ENCODE peak calls at places on chromosomes 2 and 18, in four cellular contexts. N is CD14-positive monocyte, X is uterus, M is OCI-LY7. V is an unnamed sample.

GRCh38 chr2:85830645-85831044 is 58.1 kb downstream of the ST3GAL5 start:
- DNase-seq in N (no peak), X (no peak), M (no peak), V (no peak)

GRCh38 chr2:12389354-12390045 is 327.2 kb upstream of the TRIB2 start:
- DNase-seq in N (no peak), X (no peak), M (no peak), V (no peak)

GRCh38 chr2:187986392-187987105 is 305.1 kb upstream of the GULP1 start:
- DNase-seq in N (no peak), X (no peak), M (no peak), V (no peak)

GRCh38 chr18:44812426-44812825 is 131.7 kb downstream of the SETBP1 start:
- DNase-seq in N (no peak), X (no peak), M (no peak), V (no peak)

GRCh38 chr2:105537466-105537865 is 138.6 kb upstream of the FHL2 start:
- DNase-seq in N (no peak), X (no peak), M (no peak), V (no peak)

GRCh38 chr2:29606105-29606871 is 315.1 kb downstream of the ALK start:
- DNase-seq in N (no peak), X (no peak), M (no peak), V (no peak)

GRCh38 chr18:67402543-67402942 is 114.0 kb downstream of the DSEL start:
- DNase-seq in N (no peak), X (no peak), M (no peak), V (no peak)

GRCh38 chr2:85221291-85221690 is 88.1 kb downstream of the TCF7L1 start:
- DNase-seq in N (no peak), X (peak), M (no peak), V (no peak)

GRCh38 chr2:145066151-145066661 is 546.3 kb upstream of the ZEB2 start:
- DNase-seq in N (no peak), X (peak), M (no peak), V (no peak)

DNA sequence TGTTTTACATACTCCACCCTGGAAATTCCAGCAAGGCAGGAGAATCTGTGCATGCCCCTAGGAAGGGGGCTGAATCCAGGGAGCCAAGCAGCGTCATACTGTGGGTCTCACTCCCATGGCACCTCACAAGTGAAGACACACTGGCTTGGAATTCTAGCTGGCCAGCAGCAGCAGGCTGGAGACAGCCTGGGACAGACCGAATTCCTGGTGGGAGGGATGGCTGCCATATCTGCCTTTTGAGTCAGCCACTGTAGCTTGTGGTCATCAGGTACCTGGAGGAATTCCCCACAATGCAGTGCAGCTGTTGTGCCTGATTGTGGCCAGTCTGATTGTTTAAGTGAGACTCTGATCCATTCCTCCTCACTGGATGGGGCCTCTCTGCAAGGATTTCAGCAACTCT is 1817.3 kb downstream of the SUCLG1 start:
- DNase-seq in N (no peak), X (no peak), M (no peak), V (no peak)
- TF ChIP-seq CTCF in N (no peak), X (no peak), M (no peak), V (no peak)

GRCh38 chr2:27489118-27489497 is 435 bp downstream of the IFT172 start:
- DNase-seq in N (no peak), X (no peak), M (peak), V (no peak)
- TF ChIP-seq CTCF in N (no peak), X (no peak), M (peak), V (peak)

GRCh38 chr18:25137133-25137472 is 214.9 kb downstream of the ZNF521 start:
- DNase-seq in N (no peak), X (no peak), M (no peak), V (no peak)

GRCh38 chr18:25132786-25133496 is 219.0 kb downstream of the ZNF521 start:
- DNase-seq in N (no peak), X (no peak), M (no peak), V (no peak)

GRCh38 chr18:25136416-25137132 is 215.4 kb downstream of the ZNF521 start:
- DNase-seq in N (no peak), X (no peak), M (no peak), V (no peak)

GRCh38 chr18:25133879-25134278 is 218.1 kb downstream of the ZNF521 start:
- DNase-seq in N (no peak), X (no peak), M (no peak), V (no peak)

DNA sequence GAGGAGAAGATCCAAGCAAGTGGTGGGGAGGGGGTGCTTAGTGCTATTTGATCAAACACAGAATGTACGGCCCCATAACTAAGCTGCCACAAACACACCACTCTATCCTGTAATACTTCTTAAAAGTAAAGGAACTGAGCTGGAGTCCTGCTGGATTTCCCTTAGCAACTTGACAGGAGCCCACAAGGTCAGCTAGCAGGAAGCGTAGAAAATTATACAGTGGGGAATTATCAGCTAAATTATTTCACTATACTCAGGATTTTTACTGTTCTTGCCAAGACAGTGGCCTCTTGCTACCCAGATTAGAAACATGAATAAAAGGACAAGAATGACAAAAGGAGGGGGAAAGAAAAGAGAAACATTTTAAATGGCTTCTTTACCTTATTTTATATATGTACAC is 217.1 kb downstream of the ZNF521 start:
- DNase-seq in N (no peak), X (no peak), M (no peak), V (no peak)
- TF ChIP-seq CTCF in N (no peak), X (no peak), M (no peak), V (no peak)

DNA sequence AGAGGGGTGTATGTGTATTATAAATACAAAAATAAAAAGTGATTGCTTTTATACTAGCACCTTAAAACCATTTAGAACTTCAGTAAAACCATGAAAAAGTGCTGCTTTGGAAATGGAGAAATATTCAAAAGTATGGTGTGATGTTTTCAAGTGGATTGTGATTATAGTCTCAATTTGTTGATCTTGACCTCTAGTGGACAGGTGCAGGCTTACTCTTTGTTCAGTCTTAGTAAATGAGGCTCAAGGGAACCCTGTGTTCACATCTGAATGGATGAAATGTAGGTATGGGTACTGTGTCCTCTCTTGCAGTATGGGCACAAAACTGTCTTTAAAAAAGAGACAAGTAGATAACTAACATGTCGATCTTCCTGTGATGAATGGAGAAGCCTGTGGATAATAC is 145.8 kb downstream of the MCFD2 start:
- DNase-seq in N (no peak), X (no peak), M (peak), V (no peak)
- TF ChIP-seq CTCF in N (no peak), X (no peak), M (peak), V (no peak)

GRCh38 chr2:197134206-197134605 is 176.4 kb downstream of the ANKRD44 start:
- DNase-seq in N (no peak), X (no peak), M (no peak), V (no peak)
- TF ChIP-seq CTCF in N (no peak), X (no peak), M (peak), V (peak)

DNA sequence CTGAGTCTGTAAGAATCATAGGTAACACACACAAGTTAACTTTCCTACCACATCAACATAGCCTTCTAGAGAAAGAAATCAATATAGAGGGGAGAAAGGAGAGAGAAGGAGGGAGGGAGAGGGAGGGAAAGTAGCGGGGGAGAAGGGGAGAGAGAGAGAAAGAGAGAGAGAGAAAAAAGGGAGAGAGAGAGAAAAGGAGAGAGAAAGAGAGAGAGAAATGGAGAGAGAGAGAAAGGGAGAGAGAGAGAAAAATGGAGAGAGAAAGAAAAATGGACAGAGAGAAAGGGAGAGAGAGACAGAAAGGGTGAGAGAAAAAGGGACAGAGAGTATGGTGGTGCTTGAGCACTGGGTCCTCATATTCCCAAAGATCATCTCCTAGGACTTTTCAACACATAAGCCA is 591.7 kb downstream of the ZEB2 start:
- DNase-seq in N (no peak), X (no peak), M (no peak), V (no peak)
- TF ChIP-seq CTCF in N (no peak), X (no peak), M (no peak), V (no peak)

GRCh38 chr2:223956267-223956666 is 996 bp upstream of the MRPL44 start:
- DNase-seq in N (no peak), X (no peak), M (no peak), V (no peak)

GRCh38 chr2:223952280-223952968 is 4.8 kb upstream of the MRPL44 start:
- DNase-seq in N (no peak), X (no peak), M (peak), V (no peak)

GRCh38 chr2:223957092-223957851 is at the start of gene MRPL44:
- DNase-seq in N (peak), X (peak), M (peak), V (peak)

GRCh38 chr2:223950448-223951347 is 5.6 kb upstream of the WDFY1 start:
- DNase-seq in N (no peak), X (no peak), M (peak), V (no peak)

GRCh38 chr2:223954401-223954800 is 2.9 kb upstream of the MRPL44 start:
- DNase-seq in N (no peak), X (no peak), M (no peak), V (no peak)
- TF ChIP-seq CTCF in N (no peak), X (no peak), M (no peak), V (no peak)